ENCODE peak calls at places on chromosomes 11 and 22, in five cellular contexts. Q is T1000; H is COR-L47; A is activated CD4-positive, alpha-beta T cell treated with anti-CD3 and anti-CD28 coated beads, Interleukin-2, amount 50 U/mL, for 24 hours; O is osteocyte. R is an unnamed sample.

GRCh38 chr11:80702264-80702663 is 1261.4 kb upstream of the TENM4 start:
- DNase-seq in Q (no peak), H (no peak), A (no peak), O (no peak), R (no peak)

GRCh38 chr22:42296381-42296853 is 26.0 kb upstream of the TCF20 start:
- DNase-seq in Q (no peak), H (peak; percentile 98), A (no peak), O (no peak), R (no peak)

GRCh38 chr11:216081-216974 is 8.8 kb downstream of the RIC8A start:
- DNase-seq in Q (no peak), H (no peak), A (no peak), O (no peak), R (no peak)

GRCh38 chr11:83691387-83692088 is 405.4 kb upstream of the CCDC90B start:
- DNase-seq in Q (no peak), H (no peak), A (no peak), O (no peak), R (no peak)

GRCh38 chr11:111205622-111206385 is 39.7 kb upstream of the POU2AF2 start:
- DNase-seq in Q (no peak), H (no peak), A (no peak), O (no peak), R (no peak)

GRCh38 chr11:540583-541432 is 3.5 kb downstream of the LRRC56 start:
- DNase-seq in Q (no peak), H (no peak), A (no peak), O (no peak), R (no peak)

GRCh38 chr22:46971141-46971775 is 208.8 kb downstream of the TBC1D22A start:
- DNase-seq in Q (no peak), H (no peak), A (no peak), O (peak; percentile 44), R (no peak)

GRCh38 chr22:48415535-48415934 is 1412.1 kb downstream of the BRD1 start:
- DNase-seq in Q (no peak), H (no peak), A (no peak), O (no peak), R (no peak)

GRCh38 chr11:41307371-41308080 is 151.9 kb downstream of the LRRC4C start:
- DNase-seq in Q (no peak), H (no peak), A (no peak), O (no peak), R (no peak)

GRCh38 chr11:68773521-68774187 is 22.3 kb upstream of the TESMIN start:
- DNase-seq in Q (no peak), H (no peak), A (no peak), O (no peak), R (no peak)

GRCh38 chr11:1280116-1281035 is 29.1 kb downstream of the TOLLIP start:
- DNase-seq in Q (no peak), H (no peak), A (no peak), O (no peak), R (no peak)

GRCh38 chr11:3021125-3021524 is 29.0 kb upstream of the NAP1L4 start:
- DNase-seq in Q (no peak), H (peak; percentile 29), A (no peak), O (no peak), R (no peak)

GRCh38 chr22:32911526-32911925 is 110.0 kb downstream of the TIMP3 start:
- DNase-seq in Q (no peak), H (no peak), A (no peak), O (no peak), R (no peak)

GRCh38 chr22:46073683-46074504 is 76.4 kb upstream of the PPARA start:
- DNase-seq in Q (no peak), H (no peak), A (no peak), O (no peak), R (no peak)

GRCh38 chr11:12625438-12626071 is 48.7 kb upstream of the TEAD1 start:
- DNase-seq in Q (peak; percentile 15), H (no peak), A (no peak), O (no peak), R (no peak)

R was measured in stimulated activated CD4-positive, alpha-beta T cell treated with anti-CD3 and anti-CD28 coated beads, TNF-alpha, amount 100 ng/mL, for 24 hours.